ENCODE peak calls at places on chromosomes 1 and 21, in nine cellular contexts. P is Panc1, H is mesothelial cell of epicardium, O is endothelial cell, R is stomach, Y is lower leg skin, N is HFF-Myc, A is neural progenitor cell, V is AG10803. D is an unnamed sample.

GRCh38 chr1:1304331-1305299 is 3.1 kb downstream of the ACAP3 start:
- DNase-seq in P (no peak), H (peak), O (peak), R (peak), Y (peak), N (peak), A (peak), V (peak), D (peak)

GRCh38 chr1:9890224-9890731 is 19.8 kb downstream of the CTNNBIP1 start:
- DNase-seq in P (no peak), H (no peak), O (no peak), R (peak), Y (no peak), N (peak), A (peak), V (peak), D (no peak)

GRCh38 chr1:22665752-22666151 is 12.7 kb downstream of the C1QB start:
- DNase-seq in P (no peak), H (no peak), O (peak), R (no peak), Y (no peak), N (no peak), A (peak), V (peak), D (peak)

GRCh38 chr1:184610872-184611614 is 143.6 kb downstream of the EDEM3 start:
- DNase-seq in P (no peak), H (no peak), O (no peak), R (no peak), Y (no peak), N (no peak), A (peak), V (no peak), D (no peak)

GRCh38 chr1:165928075-165928731 is 100.8 kb downstream of the UCK2 start:
- DNase-seq in P (no peak), H (no peak), O (peak), R (peak), Y (peak), N (peak), A (peak), V (peak), D (peak)

GRCh38 chr1:147504801-147505303 is 36.4 kb upstream of the BCL9 start:
- DNase-seq in P (no peak), H (no peak), O (peak), R (no peak), Y (no peak), N (no peak), A (peak), V (peak), D (peak)

GRCh38 chr1:160997323-160998038 is 23.5 kb downstream of the F11R start:
- DNase-seq in P (no peak), H (no peak), O (peak), R (peak), Y (peak), N (peak), A (peak), V (peak), D (no peak)

GRCh38 chr1:39360726-39361125 is 130.7 kb upstream of the BMP8A start:
- DNase-seq in P (no peak), H (no peak), O (peak), R (no peak), Y (no peak), N (no peak), A (no peak), V (peak), D (no peak)

GRCh38 chr21:15592271-15592860 is 137.4 kb upstream of the USP25 start:
- DNase-seq in P (peak), H (no peak), O (peak), R (no peak), Y (no peak), N (peak), A (peak), V (peak), D (peak)

GRCh38 chr1:91791691-91792392 is 94.1 kb downstream of the TGFBR3 start:
- DNase-seq in P (no peak), H (no peak), O (no peak), R (no peak), Y (no peak), N (no peak), A (no peak), V (peak), D (no peak)

GRCh38 chr1:228363686-228364067 is 43.0 kb downstream of the TRIM11 start:
- DNase-seq in P (no peak), H (no peak), O (no peak), R (no peak), Y (no peak), N (no peak), A (no peak), V (no peak), D (no peak)

GRCh38 chr1:7568901-7569524 is 202.1 kb upstream of the VAMP3 start:
- DNase-seq in P (no peak), H (no peak), O (no peak), R (no peak), Y (no peak), N (no peak), A (no peak), V (no peak), D (no peak)

GRCh38 chr21:45026833-45027232 is 47.5 kb upstream of the ADARB1 start:
- DNase-seq in P (no peak), H (no peak), O (no peak), R (no peak), Y (no peak), N (no peak), A (peak), V (no peak), D (no peak)

GRCh38 chr1:219188331-219188803 is 14.7 kb downstream of the LYPLAL1 start:
- DNase-seq in P (no peak), H (no peak), O (no peak), R (no peak), Y (no peak), N (no peak), A (no peak), V (no peak), D (no peak)

GRCh38 chr1:221687731-221688487 is 54.0 kb downstream of the DUSP10 start:
- DNase-seq in P (no peak), H (no peak), O (no peak), R (no peak), Y (no peak), N (no peak), A (no peak), V (no peak), D (no peak)

GRCh38 chr1:203326830-203327683 is 21.7 kb downstream of the BTG2 start:
- DNase-seq in P (peak), H (peak), O (peak), R (peak), Y (peak), N (no peak), A (peak), V (peak), D (peak)

GRCh38 chr1:110060034-110060661 is 10.3 kb downstream of the ALX3 start:
- DNase-seq in P (peak), H (no peak), O (peak), R (peak), Y (no peak), N (no peak), A (peak), V (no peak), D (peak)

GRCh38 chr1:65741993-65742392 is 50.7 kb upstream of the PDE4B start:
- DNase-seq in P (no peak), H (no peak), O (no peak), R (no peak), Y (no peak), N (no peak), A (no peak), V (no peak), D (no peak)

GRCh38 chr1:203265541-203265940 is 36.1 kb upstream of the CHIT1 start:
- DNase-seq in P (no peak), H (no peak), O (no peak), R (no peak), Y (no peak), N (no peak), A (no peak), V (no peak), D (no peak)

GRCh38 chr1:201172999-201173610 is 17.5 kb upstream of the IGFN1 start:
- DNase-seq in P (no peak), H (no peak), O (no peak), R (no peak), Y (peak), N (no peak), A (no peak), V (peak), D (no peak)

GRCh38 chr1:36156329-36157114 is 562 bp downstream of the MAP7D1 start:
- DNase-seq in P (no peak), H (no peak), O (peak), R (peak), Y (peak), N (no peak), A (peak), V (no peak), D (peak)

GRCh38 chr21:42434884-42435283 is 31.2 kb downstream of the UBASH3A start:
- DNase-seq in P (no peak), H (no peak), O (no peak), R (no peak), Y (no peak), N (no peak), A (no peak), V (no peak), D (no peak)

GRCh38 chr1:217627431-217627830 is 3.5 kb downstream of the GPATCH2 start:
- DNase-seq in P (no peak), H (no peak), O (no peak), R (no peak), Y (no peak), N (no peak), A (no peak), V (no peak), D (no peak)

GRCh38 chr1:108047085-108047484 is 82.1 kb upstream of the VAV3 start:
- DNase-seq in P (no peak), H (no peak), O (no peak), R (no peak), Y (no peak), N (no peak), A (no peak), V (no peak), D (no peak)

GRCh38 chr1:200028586-200029034 is 1.1 kb downstream of the NR5A2 start:
- DNase-seq in P (no peak), H (no peak), O (no peak), R (no peak), Y (no peak), N (no peak), A (peak), V (no peak), D (no peak)

GRCh38 chr1:242826706-242827336 is 302.3 kb upstream of the PLD5 start:
- DNase-seq in P (no peak), H (no peak), O (no peak), R (no peak), Y (no peak), N (no peak), A (no peak), V (no peak), D (no peak)

GRCh38 chr1:246306415-246307037 is 200.6 kb downstream of the SMYD3 start:
- DNase-seq in P (no peak), H (no peak), O (no peak), R (no peak), Y (no peak), N (no peak), A (peak), V (no peak), D (no peak)

GRCh38 chr1:158295791-158296190 is 6.1 kb downstream of the CD1C start:
- DNase-seq in P (no peak), H (no peak), O (no peak), R (no peak), Y (no peak), N (no peak), A (no peak), V (no peak), D (no peak)

GRCh38 chr21:44356636-44357035 is 3.2 kb downstream of the TRPM2 start:
- DNase-seq in P (no peak), H (no peak), O (no peak), R (no peak), Y (no peak), N (no peak), A (no peak), V (no peak), D (no peak)

GRCh38 chr1:1433804-1434130 is 1.7 kb upstream of the VWA1 start:
- DNase-seq in P (no peak), H (no peak), O (no peak), R (peak), Y (peak), N (no peak), A (peak), V (no peak), D (peak)

GRCh38 chr1:22553991-22554522 is 9.2 kb upstream of the EPHA8 start:
- DNase-seq in P (no peak), H (no peak), O (no peak), R (no peak), Y (no peak), N (no peak), A (no peak), V (no peak), D (no peak)

GRCh38 chr1:1371741-1372711 is 3.0 kb downstream of the AURKAIP1 start:
- DNase-seq in P (peak), H (no peak), O (peak), R (peak), Y (peak), N (no peak), A (peak), V (peak), D (peak)

GRCh38 chr1:93702828-93703183 is 21.2 kb upstream of the BCAR3 start:
- DNase-seq in P (no peak), H (no peak), O (no peak), R (no peak), Y (no peak), N (no peak), A (no peak), V (no peak), D (no peak)

GRCh38 chr1:165426745-165427144 is 18.2 kb downstream of the RXRG start:
- DNase-seq in P (no peak), H (no peak), O (no peak), R (no peak), Y (no peak), N (no peak), A (no peak), V (no peak), D (no peak)

GRCh38 chr21:39385299-39386145 is 36.6 kb upstream of the HMGN1 start:
- DNase-seq in P (no peak), H (no peak), O (peak), R (peak), Y (peak), N (no peak), A (no peak), V (peak), D (no peak)

GRCh38 chr1:36738245-36738644 is 255.5 kb upstream of the CSF3R start:
- DNase-seq in P (no peak), H (no peak), O (no peak), R (no peak), Y (peak), N (no peak), A (no peak), V (no peak), D (no peak)

GRCh38 chr1:89221341-89221740 is 22.6 kb upstream of the GBP4 start:
- DNase-seq in P (no peak), H (no peak), O (no peak), R (no peak), Y (no peak), N (no peak), A (no peak), V (no peak), D (no peak)

GRCh38 chr21:45110873-45111624 is 36.7 kb downstream of the ADARB1 start:
- DNase-seq in P (no peak), H (no peak), O (no peak), R (no peak), Y (no peak), N (no peak), A (no peak), V (no peak), D (no peak)

GRCh38 chr1:30724655-30725421 is 1.5 kb upstream of the MATN1 start:
- DNase-seq in P (no peak), H (no peak), O (no peak), R (no peak), Y (no peak), N (no peak), A (no peak), V (no peak), D (no peak)

GRCh38 chr1:30723296-30723897 is at the start of gene MATN1:
- DNase-seq in P (no peak), H (no peak), O (no peak), R (no peak), Y (no peak), N (no peak), A (no peak), V (no peak), D (no peak)

GRCh38 chr1:30722175-30722537 is 1.2 kb downstream of the MATN1 start:
- DNase-seq in P (no peak), H (no peak), O (no peak), R (peak), Y (no peak), N (no peak), A (no peak), V (no peak), D (no peak)

GRCh38 chr1:30725450-30726095 is 2.2 kb upstream of the MATN1 start:
- DNase-seq in P (no peak), H (no peak), O (no peak), R (no peak), Y (no peak), N (no peak), A (no peak), V (no peak), D (no peak)

DNA sequence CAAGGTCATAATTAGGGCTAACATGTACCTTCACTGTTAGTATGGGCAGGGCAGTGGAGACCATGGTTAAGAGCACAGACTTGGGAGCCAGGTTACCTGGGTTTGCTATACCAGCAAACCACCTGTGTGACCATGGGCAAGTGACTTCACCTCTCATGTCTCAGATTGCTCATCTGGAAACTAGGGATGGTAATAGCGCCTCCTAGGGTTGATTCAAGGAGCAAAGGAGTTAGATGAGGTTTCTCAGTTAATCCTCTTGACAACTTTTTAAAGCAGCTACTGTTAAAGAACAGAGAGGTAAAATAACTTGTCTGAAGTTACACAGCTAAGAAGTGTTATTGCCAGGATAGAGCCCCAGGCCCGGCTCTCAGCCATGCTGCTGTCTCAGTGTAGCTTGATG is 790 bp upstream of the MATN1 start:
- DNase-seq in P (no peak), H (no peak), O (no peak), R (no peak), Y (no peak), N (no peak), A (no peak), V (no peak), D (no peak)
- TF ChIP-seq CTCF in P (no peak), H (no peak), O (no peak), R (no peak), Y (no peak), N (peak), A (peak), V (peak), D (peak)

GRCh38 chr1:223553957-223554356 is 111.5 kb downstream of the CAPN8 start:
- DNase-seq in P (no peak), H (no peak), O (no peak), R (no peak), Y (no peak), N (no peak), A (no peak), V (no peak), D (no peak)

GRCh38 chr1:223558512-223558911 is 107.0 kb downstream of the CAPN8 start:
- DNase-seq in P (no peak), H (no peak), O (no peak), R (no peak), Y (no peak), N (no peak), A (no peak), V (no peak), D (no peak)

GRCh38 chr1:223551610-223552009 is 113.9 kb downstream of the CAPN8 start:
- DNase-seq in P (no peak), H (no peak), O (no peak), R (no peak), Y (no peak), N (no peak), A (no peak), V (no peak), D (no peak)

GRCh38 chr1:223557125-223557465 is 108.4 kb downstream of the CAPN8 start:
- DNase-seq in P (no peak), H (no peak), O (no peak), R (no peak), Y (no peak), N (no peak), A (no peak), V (no peak), D (no peak)

DNA sequence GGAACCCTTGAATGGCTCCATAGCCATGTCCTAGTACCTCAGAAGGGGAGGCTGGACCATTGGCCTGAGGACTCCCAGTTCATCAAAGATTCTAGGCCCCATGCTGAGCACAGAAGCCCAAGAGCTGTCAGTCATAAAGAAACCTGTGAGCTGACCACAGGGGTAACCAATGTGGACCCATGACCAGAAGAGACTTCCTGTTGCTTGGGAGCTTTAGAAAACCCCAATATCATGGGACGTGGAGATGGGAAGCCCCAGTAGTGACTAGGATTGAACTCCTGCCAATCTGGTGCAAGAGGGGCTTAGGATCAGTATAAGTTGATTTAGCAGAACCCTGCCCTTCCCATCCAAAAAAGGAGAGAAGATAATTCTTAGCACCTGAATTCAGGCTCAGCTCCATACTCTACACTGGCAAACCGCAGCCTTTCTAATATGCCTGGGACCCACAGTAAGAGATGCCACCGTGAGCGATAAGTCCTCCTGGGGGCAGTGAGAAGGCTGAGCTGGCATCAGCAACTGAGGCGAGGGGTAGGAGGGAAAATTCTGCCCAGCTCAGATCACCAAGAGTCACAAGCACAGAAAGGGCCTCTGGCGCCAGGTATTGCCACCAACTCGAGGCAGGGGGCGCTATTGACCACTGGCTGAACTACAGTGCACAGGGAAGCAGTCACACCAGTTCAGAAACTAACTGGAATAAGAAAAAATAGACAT is 108.9 kb downstream of the CAPN8 start:
- DNase-seq in P (peak), H (no peak), O (peak), R (peak), Y (no peak), N (no peak), A (peak), V (peak), D (peak)
- TF ChIP-seq CTCF in P (peak), H (peak), O (peak), R (peak), Y (no peak), N (peak), A (peak), V (peak), D (peak)

DNA sequence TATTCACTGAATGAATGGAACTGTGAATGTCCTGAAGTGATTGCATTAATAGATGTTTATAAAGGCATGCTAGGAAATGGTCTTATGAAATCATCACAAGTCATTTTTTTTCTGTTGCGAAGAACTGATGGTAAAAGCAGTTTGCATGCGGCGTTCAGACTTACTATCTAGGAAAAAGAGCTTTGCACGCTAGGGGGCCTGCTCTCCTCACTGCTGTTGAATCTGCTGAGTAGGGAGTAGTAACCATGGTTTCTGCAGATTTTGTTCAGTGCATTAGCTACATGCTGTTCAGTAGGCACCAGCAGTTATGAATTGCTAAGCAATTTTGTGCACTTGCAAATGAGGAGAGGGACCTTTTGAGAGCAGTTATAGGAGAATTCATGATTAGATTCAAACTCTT is 57.9 kb downstream of the CENPF start:
- DNase-seq in P (no peak), H (peak), O (peak), R (peak), Y (no peak), N (peak), A (peak), V (peak), D (peak)
- TF ChIP-seq CTCF in P (peak), H (peak), O (no peak), R (no peak), Y (peak), N (peak), A (peak), V (peak), D (no peak)

DNA sequence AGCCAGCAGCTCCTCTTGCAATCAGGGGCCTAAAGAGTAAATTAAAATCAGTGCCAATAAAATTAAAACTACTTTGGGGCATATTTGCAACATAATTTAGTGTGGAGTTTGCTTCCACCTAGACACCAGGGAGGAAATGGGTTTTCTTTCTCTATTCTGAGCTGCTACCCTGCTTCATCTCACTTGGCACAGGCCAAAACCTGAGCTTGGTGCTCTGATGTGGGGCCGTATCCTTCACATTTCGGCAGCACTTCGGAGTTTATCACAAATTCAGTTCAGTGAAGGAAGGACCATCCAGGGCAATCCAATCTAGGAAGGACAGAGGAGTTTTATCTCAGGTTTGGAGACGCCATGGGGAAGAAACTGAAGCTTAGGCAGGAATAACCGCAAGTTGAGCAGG is 123.6 kb upstream of the SPATA6 start:
- DNase-seq in P (no peak), H (no peak), O (no peak), R (no peak), Y (no peak), N (no peak), A (no peak), V (no peak), D (no peak)
- TF ChIP-seq CTCF in P (no peak), H (no peak), O (no peak), R (no peak), Y (no peak), N (no peak), A (no peak), V (no peak), D (no peak)

GRCh38 chr1:59029768-59030167 is 245.9 kb upstream of the JUN start:
- DNase-seq in P (no peak), H (no peak), O (no peak), R (no peak), Y (no peak), N (no peak), A (no peak), V (no peak), D (no peak)
- TF ChIP-seq CTCF in P (no peak), H (no peak), O (no peak), R (no peak), Y (no peak), N (no peak), A (no peak), V (no peak), D (no peak)